ENCODE peak calls at places on chromosomes 16 and 17, in eight cellular contexts. T is CD4-positive, CD25-positive, alpha-beta regulatory T cell; G is choroid plexus epithelial cell; L is A549; V is HL-60; D is tibial nerve; M is uterus; Q is stomach. R is an unnamed sample.

GRCh38 chr16:52535076-52535475 is 11.9 kb downstream of the TOX3 start:
- DNase-seq in T (no peak), G (no peak), L (no peak), V (no peak), D (no peak), M (no peak), Q (peak), R (no peak)

GRCh38 chr16:68907297-68907999 is 64.1 kb downstream of the TANGO6 start:
- DNase-seq in T (no peak), G (no peak), L (no peak), V (no peak), D (no peak), M (no peak), Q (no peak), R (no peak)

GRCh38 chr16:2968368-2968737 is 795 bp upstream of the PAQR4 start:
- DNase-seq in T (no peak), G (no peak), L (no peak), V (no peak), D (no peak), M (no peak), Q (no peak), R (no peak)

GRCh38 chr17:61795546-61795945 is 67.8 kb downstream of the BRIP1 start:
- DNase-seq in T (no peak), G (no peak), L (no peak), V (no peak), D (no peak), M (no peak), Q (no peak), R (no peak)

GRCh38 chr17:28712705-28713415 is 1.2 kb upstream of the PROCA1 start:
- DNase-seq in T (no peak), G (no peak), L (no peak), V (no peak), D (no peak), M (no peak), Q (no peak), R (no peak)

GRCh38 chr17:76240461-76241204 is at the start of gene RNF157:
- DNase-seq in T (peak), G (peak), L (peak), V (no peak), D (no peak), M (peak), Q (peak), R (no peak)

GRCh38 chr16:15539197-15539596 is 103.8 kb downstream of the MARF1 start:
- DNase-seq in T (no peak), G (peak), L (no peak), V (no peak), D (no peak), M (no peak), Q (no peak), R (no peak)

GRCh38 chr17:6205525-6205924 is 135.3 kb downstream of the WSCD1 start:
- DNase-seq in T (no peak), G (no peak), L (no peak), V (no peak), D (no peak), M (no peak), Q (no peak), R (no peak)

GRCh38 chr16:3580271-3580670 is 3.1 kb upstream of the NLRC3 start:
- DNase-seq in T (no peak), G (no peak), L (no peak), V (peak), D (no peak), M (no peak), Q (no peak), R (peak)

GRCh38 chr17:77579131-77579530 is 379.4 kb upstream of the TNRC6C start:
- DNase-seq in T (no peak), G (no peak), L (no peak), V (no peak), D (no peak), M (no peak), Q (no peak), R (no peak)

GRCh38 chr16:54870151-54870550 is 60.5 kb upstream of the IRX5 start:
- DNase-seq in T (no peak), G (no peak), L (no peak), V (no peak), D (no peak), M (no peak), Q (no peak), R (no peak)

GRCh38 chr17:8226536-8227237 is 16.3 kb upstream of the AURKB start:
- DNase-seq in T (no peak), G (peak), L (peak), V (peak), D (peak), M (peak), Q (peak), R (no peak)

GRCh38 chr17:8234361-8235270 is 13.2 kb downstream of the CTC1 start:
- DNase-seq in T (no peak), G (no peak), L (no peak), V (no peak), D (no peak), M (no peak), Q (no peak), R (no peak)

GRCh38 chr17:8227238-8227581 is 16.8 kb upstream of the AURKB start:
- DNase-seq in T (no peak), G (no peak), L (no peak), V (no peak), D (no peak), M (no peak), Q (no peak), R (no peak)

GRCh38 chr17:8235676-8236075 is 12.2 kb downstream of the CTC1 start:
- DNase-seq in T (no peak), G (no peak), L (no peak), V (no peak), D (no peak), M (no peak), Q (no peak), R (no peak)

DNA sequence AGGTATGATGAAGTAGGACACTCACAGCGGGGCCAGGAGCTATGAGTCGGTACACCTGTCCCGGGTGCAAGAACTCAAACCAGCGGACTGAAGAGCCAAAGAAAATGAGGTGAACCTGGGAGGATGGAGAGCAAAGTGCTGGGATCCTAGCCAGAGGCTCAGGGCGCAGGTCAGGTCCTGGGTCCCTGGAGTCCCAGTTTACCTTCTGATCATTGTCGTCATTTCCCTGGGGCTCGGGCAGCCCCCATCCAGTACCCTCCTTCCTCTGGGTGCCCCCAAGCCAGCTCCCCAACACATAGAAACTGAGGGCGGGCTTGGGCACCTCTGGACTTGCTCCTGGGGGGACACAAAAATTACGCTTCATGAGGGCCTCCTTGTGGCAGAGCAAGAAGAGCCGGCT is 16.2 kb downstream of the CTC1 start:
- DNase-seq in T (no peak), G (no peak), L (no peak), V (no peak), D (no peak), M (no peak), Q (no peak), R (no peak)
- H3K4me3 ChIP-seq in T (no peak), G (no peak), L (no peak), V (no peak), D (no peak), M (no peak), Q (no peak), R (no peak)

GRCh38 chr16:57532251-57532625 is 4.1 kb downstream of the CCDC102A start:
- DNase-seq in T (no peak), G (no peak), L (no peak), V (no peak), D (no peak), M (peak), Q (peak), R (no peak)

GRCh38 chr16:57534337-57534880 is 2.0 kb downstream of the CCDC102A start:
- DNase-seq in T (no peak), G (no peak), L (no peak), V (no peak), D (no peak), M (peak), Q (no peak), R (no peak)

GRCh38 chr16:57533366-57533617 is 3.1 kb downstream of the CCDC102A start:
- DNase-seq in T (no peak), G (no peak), L (no peak), V (no peak), D (no peak), M (peak), Q (no peak), R (no peak)

GRCh38 chr16:57534881-57535658 is 1.3 kb downstream of the CCDC102A start:
- DNase-seq in T (no peak), G (no peak), L (no peak), V (no peak), D (no peak), M (peak), Q (peak), R (no peak)

GRCh38 chr16:57533618-57534336 is 2.6 kb downstream of the CCDC102A start:
- DNase-seq in T (no peak), G (no peak), L (no peak), V (no peak), D (no peak), M (peak), Q (peak), R (peak)
- H3K4me3 ChIP-seq in T (no peak), G (no peak), L (no peak), V (no peak), D (no peak), M (no peak), Q (no peak), R (no peak)

GRCh38 chr17:7436556-7437368 is 1.5 kb downstream of the TMEM102 start:
- DNase-seq in T (peak), G (peak), L (peak), V (peak), D (peak), M (peak), Q (peak), R (peak)
- H3K4me3 ChIP-seq in T (peak), G (peak), L (peak), V (peak), D (peak), M (peak), Q (peak), R (peak)

DNA sequence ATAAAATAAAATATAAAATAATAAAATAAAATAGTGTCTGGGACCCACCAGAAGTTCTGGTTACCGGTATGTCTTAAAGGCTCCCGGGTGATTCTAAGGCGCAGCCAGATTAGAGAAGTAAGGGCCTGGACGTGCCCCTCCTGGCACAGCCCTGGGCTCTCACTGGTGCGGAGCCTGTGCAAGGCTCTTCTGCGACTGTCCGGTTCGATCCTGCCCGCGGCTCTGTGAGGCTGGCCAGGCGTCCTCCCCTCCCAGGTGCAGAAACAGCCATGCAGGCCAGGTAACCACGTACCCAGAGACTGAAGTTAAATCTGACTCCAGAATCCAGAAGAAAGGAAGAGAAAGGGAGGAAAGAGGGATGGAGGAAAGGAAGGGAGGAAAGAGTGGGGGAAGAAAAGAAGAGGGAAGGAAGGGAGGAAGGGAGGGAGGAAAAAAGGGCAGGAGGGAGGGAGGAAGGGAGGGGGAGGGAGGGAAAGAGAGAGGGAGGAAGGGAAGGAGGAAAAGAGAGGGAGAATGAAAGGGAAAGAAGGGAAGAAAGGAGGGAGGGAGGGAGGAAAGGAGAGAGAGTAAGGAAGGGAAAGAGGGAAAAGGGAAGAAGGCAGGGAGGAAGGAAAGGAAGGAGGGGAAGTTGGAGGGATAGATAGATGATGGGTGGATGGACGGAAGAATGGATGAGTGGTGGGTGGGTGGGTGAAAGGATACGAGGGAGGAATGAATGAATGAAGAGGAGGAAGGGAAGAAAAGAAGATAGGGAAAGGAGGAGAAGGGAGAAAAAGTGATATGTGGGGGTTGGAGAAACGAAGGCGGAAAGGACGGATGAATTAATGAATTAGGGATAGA is 42.3 kb downstream of the C16orf82 start:
- DNase-seq in T (no peak), G (no peak), L (no peak), V (no peak), D (no peak), M (no peak), Q (no peak), R (no peak)
- H3K4me3 ChIP-seq in T (peak), G (peak), L (peak), V (no peak), D (peak), M (peak), Q (peak), R (peak)

DNA sequence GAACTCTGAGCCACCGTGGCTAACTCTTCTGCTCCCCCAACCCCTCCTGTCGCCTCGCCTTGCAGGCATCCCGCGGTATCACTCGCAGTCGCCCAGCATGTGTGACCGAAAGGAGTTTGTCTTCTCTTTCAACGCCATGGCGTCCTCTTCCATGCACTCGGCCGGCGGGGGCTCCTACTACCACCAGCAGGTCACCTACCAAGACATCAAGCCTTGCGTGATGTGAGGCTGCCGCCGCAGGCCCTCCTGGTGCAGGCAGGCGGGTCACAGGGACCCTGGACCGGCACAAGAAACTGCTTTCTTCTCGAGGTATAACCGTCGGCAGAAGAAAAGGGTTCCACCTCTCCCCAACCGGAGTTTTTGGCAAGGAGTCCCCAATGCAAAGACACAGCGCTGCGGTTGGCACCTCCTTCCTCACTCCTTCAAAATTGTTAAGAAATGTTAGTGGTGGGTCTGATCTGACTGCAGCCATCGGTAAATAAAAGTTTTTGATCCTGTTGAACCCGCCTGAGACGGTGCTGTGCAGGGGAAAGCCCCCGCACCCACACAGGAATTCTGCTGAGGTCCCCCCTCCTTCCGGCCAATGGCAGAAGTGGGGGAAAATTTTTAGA is 2.6 kb downstream of the FOXF1 start:
- DNase-seq in T (no peak), G (peak), L (no peak), V (no peak), D (no peak), M (no peak), Q (no peak), R (no peak)
- H3K4me3 ChIP-seq in T (no peak), G (peak), L (no peak), V (no peak), D (no peak), M (no peak), Q (peak), R (no peak)

GRCh38 chr17:7853693-7854043 is 1.2 kb upstream of the TMEM88 start:
- DNase-seq in T (no peak), G (no peak), L (no peak), V (no peak), D (no peak), M (no peak), Q (no peak), R (no peak)
- H3K4me3 ChIP-seq in T (no peak), G (no peak), L (no peak), V (no peak), D (no peak), M (no peak), Q (no peak), R (no peak)

DNA sequence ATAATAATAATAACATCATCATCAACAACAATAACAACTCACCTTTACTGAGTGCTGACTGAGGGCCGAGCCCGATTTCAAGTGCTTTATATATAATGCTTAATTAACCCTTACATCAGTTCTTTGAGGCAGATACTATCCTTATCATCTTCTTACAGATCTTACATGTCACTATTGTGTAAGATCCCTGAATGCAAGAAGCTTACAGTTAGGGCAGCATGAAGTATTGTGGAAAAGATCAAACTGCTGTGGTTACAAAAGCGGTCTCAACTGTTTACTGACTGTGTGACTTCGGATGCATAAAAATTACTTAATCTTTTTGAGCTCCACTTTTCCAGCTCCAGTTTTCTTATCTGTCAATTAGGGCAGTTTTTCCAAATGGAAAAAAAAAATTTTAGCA is 3.3 kb downstream of the VAT1 start:
- DNase-seq in T (no peak), G (peak), L (no peak), V (peak), D (no peak), M (no peak), Q (no peak), R (peak)
- H3K4me3 ChIP-seq in T (no peak), G (no peak), L (no peak), V (no peak), D (no peak), M (no peak), Q (no peak), R (peak)